ENCODE peak calls at places on chromosomes 4 and X, in five cellular contexts. O is H1, E is neuronal stem cell, A is H9, X is mesenchymal stem cell. W is an unnamed sample.

GRCh38 chr4:145481942-145482208 is 222 bp downstream of the SMAD1 start:
- DNase-seq in X (no peak), O (no peak), A (no peak), E (no peak), W (no peak)

GRCh38 chrX:7586126-7586525 is 256.8 kb upstream of the VCX start:
- DNase-seq in X (peak), O (no peak), E (peak), A (no peak), W (peak)

GRCh38 chr4:183940807-183941310 is 35.8 kb downstream of the STOX2 start:
- DNase-seq in X (no peak), A (no peak), E (no peak), O (no peak), W (no peak)

GRCh38 chr4:107683873-107684272 is 36.2 kb downstream of the PAPSS1 start:
- DNase-seq in O (no peak), X (no peak), A (no peak), E (no peak), W (no peak)

GRCh38 chr4:75110061-75110460 is 177.1 kb downstream of the PARM1 start:
- DNase-seq in X (no peak), A (no peak), E (no peak), O (no peak), W (no peak)

GRCh38 chr4:47074836-47075235 is 43.5 kb downstream of the GABRB1 start:
- DNase-seq in E (no peak), X (no peak), O (no peak), A (no peak), W (no peak)

GRCh38 chr4:79964020-79964714 is 108.9 kb downstream of the ANTXR2 start:
- DNase-seq in E (peak), A (no peak), X (peak), O (no peak), W (no peak)

GRCh38 chr4:14234330-14234729 is 606.8 kb upstream of the BOD1L1 start:
- DNase-seq in A (no peak), E (no peak), X (no peak), O (no peak), W (no peak)

GRCh38 chr4:79923290-79923689 is 149.7 kb downstream of the ANTXR2 start:
- DNase-seq in X (no peak), A (no peak), E (no peak), O (no peak), W (no peak)

GRCh38 chr4:110869862-110870577 is 247.1 kb upstream of the PITX2 start:
- DNase-seq in O (no peak), A (no peak), E (no peak), X (no peak), W (no peak)

GRCh38 chr4:121594796-121595526 is 101.8 kb downstream of the ANXA5 start:
- DNase-seq in O (no peak), E (no peak), X (peak), A (no peak), W (peak)

GRCh38 chr4:17447675-17448298 is 64.1 kb downstream of the QDPR start:
- DNase-seq in O (no peak), A (peak), E (peak), X (peak), W (peak)

GRCh38 chr4:5955201-5955821 is 62.4 kb upstream of the CRMP1 start:
- DNase-seq in A (peak), X (no peak), O (no peak), E (no peak), W (peak)

GRCh38 chr4:126661194-126661593 is 971.6 kb upstream of the INTU start:
- DNase-seq in O (no peak), A (no peak), X (peak), E (no peak), W (peak)

GRCh38 chr4:66482186-66482585 is 811.9 kb upstream of the EPHA5 start:
- DNase-seq in A (no peak), E (no peak), O (no peak), X (no peak), W (no peak)

GRCh38 chr4:78320353-78320935 is 231.1 kb upstream of the ANXA3 start:
- DNase-seq in X (no peak), O (no peak), E (no peak), A (no peak), W (no peak)

GRCh38 chr4:47483722-47484121 is 1.4 kb upstream of the ATP10D start:
- DNase-seq in A (no peak), X (no peak), E (no peak), O (no peak), W (no peak)

GRCh38 chr4:44145868-44146267 is 302.7 kb downstream of the KCTD8 start:
- DNase-seq in O (no peak), A (no peak), E (no peak), X (peak), W (peak)

GRCh38 chr4:113682730-113683129 is 78.8 kb downstream of the CAMK2D start:
- DNase-seq in O (no peak), E (no peak), A (no peak), X (no peak), W (no peak)

GRCh38 chr4:11151500-11151899 is 277.2 kb downstream of the HS3ST1 start:
- DNase-seq in A (no peak), X (no peak), O (no peak), E (no peak), W (no peak)

GRCh38 chrX:108494416-108495095 is 54.9 kb downstream of the COL4A5 start:
- DNase-seq in E (no peak), X (peak), O (no peak), A (no peak), W (no peak)

GRCh38 chr4:169384741-169385140 is 114.0 kb upstream of the SH3RF1 start:
- DNase-seq in A (no peak), O (no peak), E (no peak), X (no peak), W (no peak)

GRCh38 chr4:140567722-140568121 is 1.0 kb downstream of the UCP1 start:
- DNase-seq in O (no peak), X (peak), E (peak), A (peak), W (peak)

GRCh38 chrX:130878350-130879341 is 24.4 kb downstream of the ENOX2 start:
- DNase-seq in O (no peak), A (no peak), E (no peak), X (peak), W (no peak)

GRCh38 chr4:102036619-102037376 is 246.3 kb downstream of the BANK1 start:
- DNase-seq in A (no peak), X (no peak), E (no peak), O (no peak), W (peak)

GRCh38 chr4:183314336-183314735 is 5.7 kb downstream of the CLDN22 start:
- DNase-seq in E (no peak), O (no peak), X (no peak), A (no peak), W (no peak)

GRCh38 chr4:98706200-98706813 is 47.9 kb upstream of the TSPAN5 start:
- DNase-seq in A (no peak), X (no peak), E (no peak), O (no peak), W (no peak)

GRCh38 chr4:92455329-92455839 is 151.6 kb downstream of the GRID2 start:
- DNase-seq in X (no peak), O (no peak), A (no peak), E (no peak), W (peak)

DNA sequence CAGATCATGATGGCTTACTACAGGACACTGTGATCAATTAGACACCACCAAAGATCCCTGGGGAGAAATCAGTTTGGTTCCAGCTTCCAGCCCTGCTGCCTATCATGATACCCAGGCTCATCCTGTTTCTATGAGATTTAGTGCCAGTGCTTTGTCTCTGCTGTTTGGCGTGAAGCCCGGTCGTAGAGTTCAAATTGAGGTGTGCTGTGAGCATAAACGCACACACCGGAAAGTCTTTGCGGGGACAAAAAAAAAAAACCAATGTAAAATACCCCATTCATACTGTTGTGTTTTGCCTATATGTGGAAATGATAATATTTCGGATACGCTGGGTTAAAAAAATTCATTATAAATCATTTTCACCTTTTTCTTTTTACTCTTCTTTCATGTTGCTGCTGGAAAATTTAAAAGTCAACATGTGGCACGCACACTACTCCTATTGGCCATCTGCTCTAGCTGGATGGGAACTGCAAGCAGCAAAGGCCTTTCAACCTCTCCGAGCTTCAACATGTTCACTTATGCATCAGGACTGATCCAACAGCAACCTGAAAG is 611 bp upstream of the DKC1 start:
- DNase-seq in E (no peak), O (no peak), X (no peak), A (no peak), W (peak)
- H2AK5ac ChIP-seq in E (no peak), O (peak), X (no peak), A (no peak), W (no peak)

GRCh38 chr4:150316332-150317205 is 238.3 kb downstream of the DCLK2 start:
- DNase-seq in E (no peak), X (no peak), A (no peak), O (no peak), W (no peak)

GRCh38 chr4:150315175-150315574 is 236.9 kb downstream of the DCLK2 start:
- DNase-seq in A (no peak), X (no peak), O (no peak), E (no peak), W (peak)

GRCh38 chr4:150315691-150316090 is 237.4 kb downstream of the DCLK2 start:
- DNase-seq in A (no peak), O (no peak), X (no peak), E (no peak), W (no peak)

GRCh38 chr4:150310159-150310895 is 232.1 kb downstream of the DCLK2 start:
- DNase-seq in E (no peak), X (peak), A (no peak), O (no peak), W (no peak)

GRCh38 chr4:150314031-150314430 is 235.8 kb downstream of the DCLK2 start:
- DNase-seq in A (no peak), E (no peak), O (no peak), X (no peak), W (no peak)
- H2AK5ac ChIP-seq in A (no peak), E (no peak), O (no peak), X (no peak), W (no peak)

DNA sequence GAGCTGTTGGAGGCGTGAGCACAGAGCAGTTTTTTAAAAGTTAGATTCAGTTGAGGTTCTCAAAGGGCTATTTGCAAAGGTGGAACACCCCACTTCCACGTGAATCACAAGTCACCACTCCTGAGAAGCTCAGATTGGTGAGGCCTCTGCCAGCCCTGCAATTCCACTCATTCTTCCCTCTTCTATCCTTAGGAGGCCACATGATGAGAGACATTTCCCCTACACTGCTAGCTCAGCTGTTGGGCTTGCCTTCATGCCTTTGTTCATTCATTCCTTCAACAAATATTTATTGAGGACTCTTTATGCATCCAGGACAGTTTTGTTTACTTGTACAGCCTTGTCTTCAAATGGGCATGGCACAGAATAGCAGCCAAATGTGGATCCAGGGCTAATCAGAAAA is 3.7 kb downstream of the SRPX2 start:
- DNase-seq in E (no peak), O (no peak), X (peak), A (no peak), W (no peak)
- H2AK5ac ChIP-seq in E (no peak), O (no peak), X (peak), A (no peak), W (no peak)

GRCh38 chrX:13488706-13489105 is 80.7 kb upstream of the EGFL6 start:
- DNase-seq in O (no peak), X (no peak), E (no peak), A (no peak), W (no peak)

GRCh38 chrX:13489451-13489850 is 80.0 kb upstream of the EGFL6 start:
- DNase-seq in E (no peak), X (peak), A (no peak), O (no peak), W (no peak)

GRCh38 chrX:13491061-13491460 is 78.3 kb upstream of the EGFL6 start:
- DNase-seq in A (no peak), O (no peak), X (no peak), E (no peak), W (no peak)

GRCh38 chrX:13485167-13485566 is 84.2 kb upstream of the EGFL6 start:
- DNase-seq in A (no peak), E (no peak), O (no peak), X (no peak), W (peak)

DNA sequence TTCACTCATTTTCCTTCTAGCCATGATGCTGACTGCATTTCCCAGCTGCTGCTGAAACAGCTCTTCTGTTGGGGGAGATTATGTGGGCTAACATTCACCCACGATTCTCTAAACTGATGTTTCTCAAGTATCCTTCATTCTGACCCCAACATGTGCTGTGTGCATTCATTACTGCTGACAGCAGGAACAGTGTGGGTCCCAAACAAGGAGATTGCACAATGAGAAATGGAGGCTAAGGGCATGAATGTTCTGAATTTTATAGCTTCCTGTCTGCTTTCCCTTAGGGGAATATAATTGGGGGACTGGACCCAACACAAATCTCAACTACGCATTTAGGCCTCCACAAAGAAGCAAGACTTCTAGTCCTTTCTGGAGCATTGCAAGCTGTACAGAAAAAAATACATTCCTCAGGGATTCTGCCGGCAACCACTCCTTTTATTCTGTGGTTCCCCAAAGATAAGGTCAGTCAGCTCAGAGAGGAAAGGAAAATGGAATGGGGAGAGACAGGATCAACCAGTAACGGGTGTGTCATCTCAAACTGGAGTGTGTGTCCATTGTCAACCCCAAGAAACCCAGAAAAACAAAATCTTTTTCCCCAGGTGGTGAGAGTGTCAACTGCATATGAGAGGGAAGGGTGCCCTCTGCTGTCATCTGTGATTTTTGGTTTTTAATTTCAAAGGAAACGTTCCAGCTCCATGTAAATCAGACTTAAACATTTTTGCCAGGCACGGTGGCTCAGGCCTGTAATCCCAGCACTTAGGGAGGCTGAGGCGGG is 81.5 kb upstream of the EGFL6 start:
- DNase-seq in A (peak), E (peak), X (peak), O (peak), W (peak)
- H2AK5ac ChIP-seq in A (no peak), E (no peak), X (peak), O (no peak), W (no peak)

GRCh38 chr4:3368841-3369760 is 72.7 kb upstream of the HGFAC start:
- DNase-seq in X (peak), A (no peak), O (no peak), E (no peak), W (peak)
- H2AK5ac ChIP-seq in X (peak), A (no peak), O (peak), E (peak), W (no peak)

GRCh38 chr4:125358453-125358852 is 43.7 kb downstream of the FAT4 start:
- DNase-seq in X (no peak), E (no peak), O (no peak), A (peak), W (peak)
- H2AK5ac ChIP-seq in X (no peak), E (no peak), O (no peak), A (no peak), W (no peak)

W was measured in mesendoderm.